ENCODE peak calls at places on chromosome 13, in eight cellular contexts. Q is heart right ventricle; B is PC-3; A is endothelial cell of umbilical vein; S is stimulated activated CD8-positive, alpha-beta memory T cell treated with anti-CD3 and anti-CD28 coated beads, Interleukin-12 subunit alpha, Interleukin-12 subunit beta, amount 100 ng/mL, for 4 hours; J is nephron progenitor cell; P is stimulated activated CD4-positive, alpha-beta T cell treated with anti-CD3 and anti-CD28 coated beads, Interleukin-2, amount 100 ng/mL, for 48 hours; X is GM23338. T is an unnamed sample.

GRCh38 chr13:29621401-29621800 is 25.9 kb upstream of the SLC7A1 start:
- DNase-seq in Q (no peak), B (no peak), A (no peak), S (no peak), J (no peak), P (no peak), X (no peak), T (no peak)

GRCh38 chr13:23696610-23697009 is 126.4 kb downstream of the TNFRSF19 start:
- DNase-seq in Q (no peak), B (no peak), A (no peak), S (no peak), J (no peak), P (no peak), X (peak; percentile 48), T (no peak)

GRCh38 chr13:72194531-72194930 is 327.5 kb upstream of the DACH1 start:
- DNase-seq in Q (no peak), B (peak; percentile 61), A (peak; percentile 43), S (no peak), J (no peak), P (no peak), X (no peak), T (no peak)

GRCh38 chr13:100392709-100393630 is 195.6 kb downstream of the GGACT start:
- DNase-seq in Q (peak; percentile 18), B (peak; percentile 95), A (peak; percentile 99), S (peak; percentile 32), J (no peak), P (peak; percentile 41), X (peak; percentile 67), T (peak; percentile 99)

GRCh38 chr13:24270639-24271131 is 38.7 kb upstream of the C1QTNF9 start:
- DNase-seq in Q (peak; percentile 68), B (no peak), A (peak; percentile 53), S (peak; percentile 40), J (no peak), P (peak; percentile 37), X (peak; percentile 24), T (peak; percentile 51)

GRCh38 chr13:107912745-107913144 is 302.6 kb downstream of the LIG4 start:
- DNase-seq in Q (no peak), B (no peak), A (no peak), S (no peak), J (no peak), P (no peak), X (no peak), T (no peak)

GRCh38 chr13:75798353-75799245 is 162.5 kb downstream of the LMO7 start:
- DNase-seq in Q (no peak), B (peak; percentile 85), A (peak; percentile 38), S (no peak), J (no peak), P (peak; percentile 6), X (no peak), T (peak; percentile 11)

GRCh38 chr13:106117035-106117434 is 418.4 kb downstream of the EFNB2 start:
- DNase-seq in Q (no peak), B (peak; percentile 71), A (peak; percentile 93), S (no peak), J (no peak), P (no peak), X (no peak), T (peak; percentile 59)

GRCh38 chr13:29917573-29918091 is 67.2 kb upstream of the UBL3 start:
- DNase-seq in Q (no peak), B (no peak), A (no peak), S (no peak), J (no peak), P (no peak), X (no peak), T (no peak)

GRCh38 chr13:105462981-105463380 is 1072.5 kb downstream of the EFNB2 start:
- DNase-seq in Q (no peak), B (peak; percentile 32), A (peak; percentile 85), S (no peak), J (no peak), P (no peak), X (no peak), T (no peak)

GRCh38 chr13:113854238-113855011 is 9.5 kb downstream of the GAS6 start:
- DNase-seq in Q (no peak), B (no peak), A (no peak), S (no peak), J (no peak), P (no peak), X (no peak), T (peak; percentile 32)

GRCh38 chr13:76799696-76800095 is 86.5 kb downstream of the KCTD12 start:
- DNase-seq in Q (no peak), B (peak; percentile 32), A (peak; percentile 90), S (no peak), J (no peak), P (no peak), X (no peak), T (peak; percentile 79)

GRCh38 chr13:59012731-59013130 is 1151.0 kb downstream of the DIAPH3 start:
- DNase-seq in Q (no peak), B (no peak), A (no peak), S (no peak), J (no peak), P (no peak), X (peak; percentile 19), T (no peak)

GRCh38 chr13:28455580-28456194 is 39.2 kb downstream of the FLT1 start:
- DNase-seq in Q (no peak), B (no peak), A (no peak), S (no peak), J (no peak), P (no peak), X (peak; percentile 71), T (no peak)

GRCh38 chr13:63184693-63185092 is 1769.0 kb upstream of the PCDH20 start:
- DNase-seq in Q (no peak), B (peak; percentile 68), A (no peak), S (no peak), J (no peak), P (no peak), X (peak; percentile 84), T (no peak)

GRCh38 chr13:51246005-51246404 is 23.8 kb downstream of the FAM124A start:
- DNase-seq in Q (no peak), B (no peak), A (no peak), S (no peak), J (no peak), P (no peak), X (no peak), T (no peak)

GRCh38 chr13:39023761-39024160 is 14.1 kb downstream of the PROSER1 start:
- DNase-seq in Q (no peak), B (peak; percentile 37), A (no peak), S (no peak), J (no peak), P (no peak), X (no peak), T (no peak)

GRCh38 chr13:91280806-91281205 is 66.7 kb upstream of the MIR17HG start:
- DNase-seq in Q (no peak), B (peak; percentile 22), A (peak; percentile 78), S (no peak), J (no peak), P (no peak), X (no peak), T (peak; percentile 21)

GRCh38 chr13:34409496-34410163 is 532.4 kb upstream of the NBEA start:
- DNase-seq in Q (no peak), B (no peak), A (no peak), S (no peak), J (no peak), P (no peak), X (no peak), T (no peak)

GRCh38 chr13:75050419-75051066 is 431.4 kb downstream of the TBC1D4 start:
- DNase-seq in Q (no peak), B (no peak), A (no peak), S (no peak), J (no peak), P (no peak), X (no peak), T (no peak)

GRCh38 chr13:33204130-33204927 is 81.2 kb downstream of the STARD13 start:
- DNase-seq in Q (peak; percentile 50), B (no peak), A (peak; percentile 89), S (no peak), J (no peak), P (no peak), X (no peak), T (peak; percentile 95)

GRCh38 chr13:114140909-114141255 is 8.5 kb upstream of the RASA3 start:
- DNase-seq in Q (no peak), B (no peak), A (no peak), S (no peak), J (no peak), P (no peak), X (no peak), T (no peak)

GRCh38 chr13:75404721-75405120 is 77.2 kb downstream of the TBC1D4 start:
- DNase-seq in Q (no peak), B (no peak), A (no peak), S (no peak), J (no peak), P (no peak), X (no peak), T (no peak)

GRCh38 chr13:99383511-99383921 is 76.3 kb upstream of the GPR183 start:
- DNase-seq in Q (no peak), B (no peak), A (no peak), S (no peak), J (no peak), P (no peak), X (no peak), T (no peak)

GRCh38 chr13:66940113-66940512 is 290.0 kb downstream of the PCDH9 start:
- DNase-seq in Q (no peak), B (no peak), A (peak; percentile 47), S (no peak), J (no peak), P (no peak), X (no peak), T (peak; percentile 11)

GRCh38 chr13:91450913-91451312 is 52.5 kb downstream of the GPC5 start:
- DNase-seq in Q (no peak), B (no peak), A (no peak), S (no peak), J (no peak), P (no peak), X (no peak), T (no peak)

GRCh38 chr13:21674271-21675009 is 3.6 kb downstream of the FGF9 start:
- DNase-seq in Q (peak; percentile 30), B (no peak), A (no peak), S (peak; percentile 17), J (peak; percentile 69), P (no peak), X (peak; percentile 65), T (no peak)

GRCh38 chr13:24217601-24218281 is 57.2 kb downstream of the SPATA13 start:
- DNase-seq in Q (no peak), B (peak; percentile 59), A (no peak), S (no peak), J (no peak), P (no peak), X (peak; percentile 19), T (peak; percentile 24)

GRCh38 chr13:21735621-21736401 is 64.9 kb downstream of the FGF9 start:
- DNase-seq in Q (peak; percentile 21), B (no peak), A (no peak), S (no peak), J (peak; percentile 17), P (no peak), X (peak; percentile 12), T (no peak)

GRCh38 chr13:20363604-20364003 is 131.5 kb upstream of the GJB6 start:
- DNase-seq in Q (no peak), B (no peak), A (no peak), S (no peak), J (no peak), P (no peak), X (no peak), T (peak; percentile 17)

GRCh38 chr13:84951128-84951527 is 848.1 kb downstream of the SLITRK6 start:
- DNase-seq in Q (no peak), B (peak; percentile 31), A (no peak), S (no peak), J (no peak), P (no peak), X (no peak), T (no peak)

GRCh38 chr13:40318366-40318765 is 348.1 kb downstream of the FOXO1 start:
- DNase-seq in Q (peak; percentile 41), B (no peak), A (peak; percentile 55), S (no peak), J (no peak), P (no peak), X (no peak), T (peak; percentile 60)